ENCODE peak calls at places on chromosomes 1 and 21, in nine cellular contexts. B is CD4-positive, alpha-beta T cell; A is psoas muscle; Q is heart right ventricle; C is upper lobe of left lung; F is stimulated activated naive CD8-positive, alpha-beta T cell treated with anti-CD3 and anti-CD28 coated beads, Interleukin-15, amount 100 ng/mL, for 72 hours; S is mucosa of descending colon; J is esophagus mucosa; K is Right ventricle myocardium inferior. L is an unnamed sample.

GRCh38 chr1:111635324-111636009 is 15.9 kb downstream of the RAP1A start:
- ATAC-seq in B (no peak), A (no peak), Q (no peak), C (no peak), F (no peak), S (peak), J (no peak), K (no peak), L (no peak)

GRCh38 chr1:246769306-246769705 is 45.1 kb downstream of the SCCPDH start:
- ATAC-seq in B (no peak), A (peak), Q (peak), C (peak), F (no peak), S (peak), J (peak), K (peak), L (peak)

GRCh38 chr1:15212989-15213291 is 34.1 kb upstream of the FHAD1 start:
- ATAC-seq in B (no peak), A (no peak), Q (no peak), C (no peak), F (no peak), S (no peak), J (no peak), K (no peak), L (no peak)

GRCh38 chr1:200478945-200479558 is 69.2 kb upstream of the ZNF281 start:
- ATAC-seq in B (no peak), A (no peak), Q (no peak), C (no peak), F (no peak), S (no peak), J (no peak), K (no peak), L (no peak)

GRCh38 chr21:31862078-31862477 is 10.7 kb upstream of the HUNK start:
- ATAC-seq in B (no peak), A (no peak), Q (no peak), C (no peak), F (no peak), S (no peak), J (peak), K (no peak), L (no peak)

GRCh38 chr1:162970021-162970420 is 99.1 kb upstream of the RGS4 start:
- ATAC-seq in B (no peak), A (no peak), Q (no peak), C (no peak), F (no peak), S (no peak), J (no peak), K (no peak), L (no peak)

GRCh38 chr1:116697892-116698595 is 30.5 kb upstream of the IGSF3 start:
- ATAC-seq in B (no peak), A (no peak), Q (no peak), C (no peak), F (no peak), S (no peak), J (no peak), K (no peak), L (no peak)

GRCh38 chr1:24717867-24718650 is 27.2 kb upstream of the CLIC4 start:
- ATAC-seq in B (no peak), A (no peak), Q (no peak), C (no peak), F (no peak), S (no peak), J (no peak), K (no peak), L (no peak)

GRCh38 chr1:201214461-201214860 is 23.8 kb downstream of the IGFN1 start:
- ATAC-seq in B (no peak), A (no peak), Q (no peak), C (no peak), F (no peak), S (no peak), J (peak), K (no peak), L (no peak)

GRCh38 chr1:27525296-27526271 is 35.6 kb upstream of the WASF2 start:
- ATAC-seq in B (peak), A (peak), Q (peak), C (peak), F (peak), S (peak), J (peak), K (peak), L (peak)

GRCh38 chr1:15065291-15065690 is 88.3 kb upstream of the TMEM51 start:
- ATAC-seq in B (no peak), A (no peak), Q (no peak), C (no peak), F (no peak), S (no peak), J (no peak), K (no peak), L (no peak)

GRCh38 chr21:17921579-17922530 is 102.7 kb upstream of the C21orf91 start:
- ATAC-seq in B (no peak), A (peak), Q (peak), C (peak), F (no peak), S (no peak), J (peak), K (peak), L (peak)

GRCh38 chr1:24487455-24487854 is 15.2 kb upstream of the RCAN3 start:
- ATAC-seq in B (no peak), A (no peak), Q (no peak), C (no peak), F (no peak), S (no peak), J (no peak), K (no peak), L (no peak)

GRCh38 chr1:55580845-55581332 is 365.7 kb upstream of the USP24 start:
- ATAC-seq in B (no peak), A (peak), Q (peak), C (peak), F (no peak), S (peak), J (peak), K (peak), L (peak)

GRCh38 chr1:207077012-207077411 is 11.6 kb upstream of the C4BPB start:
- ATAC-seq in B (no peak), A (no peak), Q (no peak), C (no peak), F (no peak), S (no peak), J (no peak), K (no peak), L (no peak)

GRCh38 chr1:4172659-4173599 is 272.9 kb upstream of the C1orf174 start:
- ATAC-seq in B (no peak), A (no peak), Q (no peak), C (no peak), F (peak), S (no peak), J (peak), K (no peak), L (no peak)

GRCh38 chr1:169271094-169271493 is 96.5 kb downstream of the NME7 start:
- ATAC-seq in B (no peak), A (no peak), Q (peak), C (peak), F (no peak), S (no peak), J (no peak), K (no peak), L (no peak)

GRCh38 chr1:204723131-204723787 is 37.7 kb upstream of the LRRN2 start:
- ATAC-seq in B (no peak), A (peak), Q (no peak), C (no peak), F (peak), S (peak), J (peak), K (no peak), L (no peak)

GRCh38 chr1:208171615-208172388 is 72.4 kb downstream of the PLXNA2 start:
- ATAC-seq in B (no peak), A (no peak), Q (no peak), C (no peak), F (no peak), S (no peak), J (no peak), K (no peak), L (no peak)

GRCh38 chr1:113912594-113913311 is 7.6 kb downstream of the DCLRE1B start:
- ATAC-seq in B (no peak), A (peak), Q (peak), C (peak), F (no peak), S (peak), J (no peak), K (peak), L (peak)

GRCh38 chr1:24426738-24427468 is 11.3 kb downstream of the NIPAL3 start:
- ATAC-seq in B (no peak), A (no peak), Q (no peak), C (no peak), F (no peak), S (peak), J (no peak), K (peak), L (no peak)

GRCh38 chr21:25903599-25903998 is 168.8 kb downstream of the GABPA start:
- ATAC-seq in B (no peak), A (no peak), Q (peak), C (peak), F (no peak), S (no peak), J (no peak), K (peak), L (peak)

GRCh38 chr1:202017385-202018225 is 7.2 kb downstream of the ELF3 start:
- ATAC-seq in B (no peak), A (no peak), Q (no peak), C (no peak), F (no peak), S (peak), J (peak), K (no peak), L (no peak)

GRCh38 chr1:226656201-226656600 is 82.9 kb downstream of the ITPKB start:
- ATAC-seq in B (peak), A (no peak), Q (no peak), C (no peak), F (no peak), S (peak), J (no peak), K (no peak), L (no peak)

GRCh38 chr1:46017876-46018503 is 114.4 kb downstream of the PIK3R3 start:
- ATAC-seq in B (no peak), A (peak), Q (peak), C (peak), F (no peak), S (no peak), J (no peak), K (peak), L (no peak)